ENCODE peak calls at places on chromosomes 12 and 14, in five cellular contexts. G, O, C, D and W are unnamed samples.

GRCh38 chr14:24075485-24076301 is 4.3 kb downstream of the CPNE6 start:
- DNase-seq in G (no peak), O (no peak), C (no peak), D (no peak), W (no peak)

GRCh38 chr12:3263939-3264699 is 186.9 kb downstream of the TSPAN9 start:
- DNase-seq in G (no peak), O (no peak), C (no peak), D (no peak), W (no peak)

GRCh38 chr12:26939192-26939832 is 1.0 kb downstream of the FGFR1OP2 start:
- DNase-seq in G (no peak), O (no peak), C (no peak), D (no peak), W (no peak)

GRCh38 chr12:40473979-40474378 is 218.3 kb upstream of the CNTN1 start:
- DNase-seq in G (no peak), O (no peak), C (no peak), D (no peak), W (no peak)

GRCh38 chr12:13595536-13596450 is 385.6 kb downstream of the GRIN2B start:
- DNase-seq in G (no peak), O (no peak), C (no peak), D (no peak), W (no peak)

GRCh38 chr12:29725587-29726320 is 58.0 kb downstream of the TMTC1 start:
- DNase-seq in G (no peak), O (no peak), C (peak), D (no peak), W (no peak)

GRCh38 chr12:48441122-48441521 is 31.2 kb upstream of the ANP32D start:
- DNase-seq in G (no peak), O (no peak), C (no peak), D (no peak), W (no peak)

GRCh38 chr14:103329421-103330347 is 4.4 kb upstream of the EIF5 start:
- DNase-seq in G (peak), O (no peak), C (peak), D (no peak), W (no peak)

GRCh38 chr12:50764116-50764860 is 387 bp downstream of the ATF1 start:
- DNase-seq in G (peak), O (no peak), C (no peak), D (peak), W (peak)

GRCh38 chr14:68663385-68664076 is 129.3 kb downstream of the ZFP36L1 start:
- DNase-seq in G (no peak), O (no peak), C (no peak), D (peak), W (peak)

GRCh38 chr14:90846511-90846910 is 30.3 kb upstream of the TTC7B start:
- DNase-seq in G (no peak), O (no peak), C (no peak), D (no peak), W (no peak)

GRCh38 chr12:81492131-81492720 is 266.9 kb downstream of the PPFIA2 start:
- DNase-seq in G (no peak), O (no peak), C (no peak), D (no peak), W (no peak)

GRCh38 chr14:79279645-79280399 is 931.5 kb downstream of the DIO2 start:
- DNase-seq in G (no peak), O (no peak), C (peak), D (no peak), W (no peak)

GRCh38 chr12:2183556-2184541 is 131.1 kb downstream of the CACNA1C start:
- DNase-seq in G (no peak), O (no peak), C (no peak), D (no peak), W (no peak)

GRCh38 chr12:105659355-105660075 is 329.0 kb downstream of the C12orf75 start:
- DNase-seq in G (no peak), O (no peak), C (no peak), D (no peak), W (no peak)

GRCh38 chr12:27277846-27278260 is 33.8 kb downstream of the STK38L start:
- DNase-seq in G (no peak), O (no peak), C (peak), D (no peak), W (no peak)

GRCh38 chr14:31893156-31893813 is 183.8 kb upstream of the ARHGAP5 start:
- DNase-seq in G (peak), O (no peak), C (no peak), D (no peak), W (no peak)

GRCh38 chr12:91574391-91574790 is 391.8 kb upstream of the DCN start:
- DNase-seq in G (no peak), O (no peak), C (no peak), D (no peak), W (no peak)

GRCh38 chr14:59483360-59483759 is 848 bp downstream of the L3HYPDH start:
- DNase-seq in G (peak), O (no peak), C (no peak), D (no peak), W (no peak)

GRCh38 chr12:54341343-54341742 is 16.4 kb downstream of the COPZ1 start:
- DNase-seq in G (no peak), O (no peak), C (no peak), D (no peak), W (no peak)

GRCh38 chr14:101064718-101065117 is 161.2 kb upstream of the RTL1 start:
- DNase-seq in G (no peak), O (peak), C (no peak), D (no peak), W (no peak)

GRCh38 chr14:95432152-95433093 is 84.0 kb downstream of the SYNE3 start:
- DNase-seq in G (no peak), O (peak), C (peak), D (no peak), W (no peak)